ENCODE peak calls at places on chromosomes 12 and 14, in eight cellular contexts. S is stimulated activated CD8-positive, alpha-beta memory T cell treated with anti-CD3 and anti-CD28 coated beads, Interleukin-15, amount 100 ng/mL, for 1 hour; L is GM12891; O is NCI-H1105; B is NCI-H460; A is breast epithelium; P is right cardiac atrium; R is tibial artery. X is an unnamed sample.

GRCh38 chr12:3164454-3165310 is 87.5 kb downstream of the TSPAN9 start:
- DNase-seq in P (no peak), R (no peak), B (no peak), L (no peak), O (no peak), A (no peak), S (no peak), X (no peak)

GRCh38 chr14:95229749-95230148 is 72.4 kb upstream of the DICER1 start:
- DNase-seq in S (no peak), L (no peak), P (no peak), A (no peak), R (no peak), B (no peak), O (no peak), X (no peak)

GRCh38 chr12:60191676-60192359 is 596.0 kb downstream of the SLC16A7 start:
- DNase-seq in R (no peak), P (no peak), S (no peak), A (no peak), O (no peak), L (no peak), B (no peak), X (no peak)

GRCh38 chr12:3152013-3152412 is 74.8 kb downstream of the TSPAN9 start:
- DNase-seq in O (peak), L (no peak), B (no peak), R (peak), A (no peak), P (no peak), S (no peak), X (no peak)

GRCh38 chr12:116314477-116314876 is 37.0 kb upstream of the MED13L start:
- DNase-seq in R (no peak), O (no peak), L (no peak), B (no peak), S (no peak), A (no peak), P (no peak), X (peak)

GRCh38 chr14:92880851-92881250 is 42.1 kb upstream of the CHGA start:
- DNase-seq in L (no peak), P (no peak), S (no peak), O (no peak), A (no peak), R (no peak), B (peak), X (peak)

GRCh38 chr12:108318472-108319275 is 20.4 kb downstream of the CMKLR1 start:
- DNase-seq in S (no peak), P (peak), O (no peak), L (no peak), R (no peak), A (no peak), B (no peak), X (no peak)

GRCh38 chr12:79360269-79360668 is 330.5 kb downstream of the PAWR start:
- DNase-seq in R (no peak), L (no peak), A (no peak), O (peak), P (no peak), B (no peak), S (no peak), X (no peak)

GRCh38 chr14:60561845-60562746 is 53.1 kb downstream of the SIX6 start:
- DNase-seq in S (no peak), O (peak), P (peak), L (no peak), B (peak), A (no peak), R (no peak), X (no peak)

GRCh38 chr12:83261998-83262397 is 575.3 kb downstream of the TMTC2 start:
- DNase-seq in A (no peak), P (no peak), R (no peak), L (no peak), O (no peak), S (no peak), B (no peak), X (no peak)

GRCh38 chr14:63362305-63362914 is 43.7 kb upstream of the GPHB5 start:
- DNase-seq in B (no peak), A (no peak), L (no peak), P (no peak), S (no peak), R (no peak), O (no peak), X (no peak)

GRCh38 chr12:70443274-70443673 is 77.2 kb downstream of the KCNMB4 start:
- DNase-seq in P (no peak), L (no peak), R (no peak), O (no peak), A (no peak), B (peak), S (no peak), X (no peak)